ENCODE peak calls at places on chromosomes 4 and X, in seven cellular contexts. R is heart right ventricle, W is IMR-90, N is aorta, C is psoas muscle, L is adipocyte, X is lung. T is an unnamed sample. For H3K4me1, the result is how much of the 10 kb centered on the place peaks cover.

GRCh38 chr4:37890501-37891220 is at the start of gene TBC1D1:
- DNase-seq in L (peak), W (no peak), X (peak), N (peak), R (peak), C (peak), T (peak)

GRCh38 chr4:91302120-91302519 is 1001.6 kb upstream of the GRID2 start:
- DNase-seq in L (no peak), R (no peak), C (no peak), W (no peak), X (no peak), N (no peak), T (no peak)

GRCh38 chr4:151853034-151853433 is 92.2 kb upstream of the GATB start:
- DNase-seq in W (no peak), X (no peak), L (no peak), R (no peak), N (no peak), C (no peak), T (no peak)

GRCh38 chr4:54586343-54586953 is 71.3 kb upstream of the KIT start:
- DNase-seq in C (no peak), W (peak), L (peak), N (no peak), X (no peak), R (no peak), T (no peak)

GRCh38 chr4:185143596-185143969 is 517 bp downstream of the SLC25A4 start:
- DNase-seq in R (peak), W (peak), L (peak), N (peak), X (no peak), C (peak), T (peak)

GRCh38 chrX:71541546-71542022 is 8.7 kb downstream of the OGT start:
- DNase-seq in C (no peak), L (peak), N (no peak), W (peak), R (no peak), X (no peak), T (no peak)

GRCh38 chr4:3936184-3936583 is 170.0 kb downstream of the ADRA2C start:
- DNase-seq in R (no peak), L (no peak), N (no peak), W (no peak), C (no peak), X (no peak), T (no peak)

GRCh38 chrX:154002215-154002719 is 17.4 kb downstream of the IRAK1 start:
- DNase-seq in N (peak), W (peak), C (no peak), R (no peak), X (no peak), L (peak), T (peak)

GRCh38 chr4:7427326-7428260 is 7.1 kb downstream of the PSAPL1 start:
- DNase-seq in C (no peak), X (no peak), R (no peak), L (no peak), W (no peak), N (no peak), T (peak)

GRCh38 chrX:150150081-150150779 is 211.9 kb upstream of the EOLA2 start:
- DNase-seq in L (peak), N (no peak), W (no peak), C (no peak), X (no peak), R (no peak), T (no peak)

GRCh38 chr4:118180776-118181175 is 146.5 kb downstream of the NDST3 start:
- DNase-seq in N (no peak), W (peak), C (no peak), R (no peak), L (peak), X (no peak), T (no peak)

GRCh38 chr4:55547461-55547770 is 707 bp upstream of the CLOCK start:
- DNase-seq in R (no peak), X (no peak), W (no peak), L (no peak), N (peak), C (peak), T (no peak)

GRCh38 chrX:41827886-41828285 is 95.5 kb downstream of the CASK start:
- DNase-seq in N (no peak), R (no peak), X (no peak), W (peak), C (no peak), L (peak), T (no peak)

GRCh38 chr4:37268311-37268710 is 23.8 kb downstream of the NWD2 start:
- DNase-seq in W (no peak), L (no peak), X (no peak), R (no peak), N (no peak), C (no peak), T (no peak)

DNA sequence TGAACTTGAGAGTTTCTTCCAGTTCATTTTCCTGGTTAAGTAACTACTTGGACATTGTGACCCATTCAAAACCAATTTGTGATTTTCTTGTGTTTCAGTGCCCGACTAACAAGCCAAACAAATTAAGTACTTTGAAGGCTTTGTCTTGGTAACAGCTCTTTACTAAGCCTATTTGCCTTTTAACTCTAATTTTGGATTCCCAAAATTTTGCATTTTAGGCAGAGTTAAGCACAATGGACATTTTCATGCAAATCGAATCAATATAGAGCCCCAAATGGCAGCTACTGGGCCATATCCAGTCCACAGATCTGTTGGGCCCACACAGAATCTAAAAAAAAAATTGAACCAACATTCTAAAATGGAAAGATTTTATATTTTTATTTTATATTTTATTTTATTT is 31.4 kb upstream of the CHRNA9 start:
- DNase-seq in R (no peak), N (no peak), W (no peak), C (no peak), L (no peak), X (no peak), T (no peak)
- H3K4me1 ChIP-seq in R (under half), N (under half), W (under half), C (under half), L (under half), X (under half), T (under half)

GRCh38 chrX:13123857-13124345 is 79.5 kb upstream of the FAM9C start:
- DNase-seq in W (peak), N (no peak), L (peak), C (no peak), X (no peak), R (no peak), T (no peak)
- H3K4me1 ChIP-seq in W (under half), N (under half), L (half or more), C (under half), X (under half), R (under half), T (under half)

DNA sequence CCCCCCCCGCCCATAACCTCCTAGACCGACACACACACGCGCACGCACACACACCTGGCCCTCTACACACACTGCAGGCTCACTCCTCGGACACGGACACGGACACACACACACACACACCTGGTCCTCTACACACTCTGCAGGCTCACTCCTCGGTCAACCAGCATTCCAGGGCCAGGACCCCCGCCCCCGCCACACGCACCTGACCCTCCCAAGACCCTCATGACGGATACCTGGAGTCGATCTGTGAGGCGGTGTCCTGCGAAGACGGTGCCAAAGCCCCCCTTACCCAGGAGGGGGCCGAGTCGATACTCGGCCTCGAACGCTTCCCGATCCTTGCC is 551 bp downstream of the PIM2 start:
- DNase-seq in X (no peak), R (no peak), W (no peak), L (no peak), C (no peak), N (no peak), T (no peak)
- H3K4me1 ChIP-seq in X (under half), R (under half), W (under half), L (under half), C (under half), N (under half), T (under half)

DNA sequence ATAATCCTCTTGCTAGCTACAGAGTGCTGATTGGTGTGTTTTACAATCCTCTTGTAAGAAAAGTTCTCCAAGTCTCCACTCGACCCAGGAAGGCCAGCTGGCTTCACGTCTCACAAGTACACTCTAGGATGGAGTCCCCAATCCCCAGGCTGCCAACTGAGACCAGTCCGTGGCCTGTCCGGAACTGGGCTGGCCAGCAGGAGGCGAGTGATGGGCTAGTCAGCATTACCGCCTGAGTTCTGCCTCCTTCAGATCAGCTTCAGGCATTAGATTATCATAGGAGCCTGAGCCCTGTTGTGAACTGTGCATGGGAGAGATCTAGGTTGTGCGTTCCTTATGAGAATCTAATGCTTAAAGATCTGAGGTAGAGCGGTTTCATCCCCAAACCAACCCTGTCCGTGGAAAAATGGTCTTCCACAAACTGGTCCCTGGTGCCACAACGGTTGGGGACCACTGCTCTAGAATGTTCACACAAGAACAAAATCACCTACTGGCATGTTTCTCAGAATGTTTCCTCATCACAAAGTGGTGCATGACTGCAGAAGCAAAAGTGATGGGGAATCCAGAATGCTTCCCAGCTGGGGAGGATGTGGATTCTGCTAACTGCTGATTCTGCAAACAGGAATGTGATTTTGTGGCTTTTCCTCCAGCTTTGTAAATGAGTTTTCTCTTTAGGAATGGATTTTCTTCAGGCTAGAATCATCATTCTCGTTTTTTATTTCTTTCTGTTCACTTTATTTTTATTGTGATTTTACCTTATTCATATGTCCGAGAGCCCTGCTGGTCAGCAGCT is 40.9 kb downstream of the SEPTIN11 start:
- DNase-seq in L (peak), R (no peak), W (peak), C (no peak), N (no peak), X (no peak), T (no peak)
- H3K4me1 ChIP-seq in L (half or more), R (under half), W (under half), C (under half), N (under half), X (under half), T (under half)

GRCh38 chr4:13544556-13545393 is 467 bp upstream of the NKX3-2 start:
- DNase-seq in R (peak), L (peak), W (peak), C (no peak), N (no peak), X (peak), T (peak)
- H3K4me1 ChIP-seq in R (under half), L (under half), W (under half), C (under half), N (under half), X (under half), T (half or more)

T was measured in tibial artery.